ENCODE peak calls at places on chromosomes 16 and 17, in six cellular contexts. D is AG10803, I is cardiac muscle cell, S is Peyer's patch, R is PC-3, K is upper lobe of right lung. C is an unnamed sample.

GRCh38 chr17:46264456-46265198 is 30.3 kb upstream of the LRRC37A start:
- DNase-seq in D (peak), S (no peak), I (peak), R (peak), K (no peak), C (no peak)

GRCh38 chr17:39069114-39069756 is 82.2 kb downstream of the PLXDC1 start:
- DNase-seq in S (no peak), K (no peak), D (peak), I (peak), R (peak), C (peak)

GRCh38 chr16:67858448-67858993 is 11.0 kb upstream of the CENPT start:
- DNase-seq in D (no peak), I (no peak), S (peak), R (no peak), K (no peak), C (no peak)

GRCh38 chr17:56771563-56771962 is 62.2 kb downstream of the C17orf67 start:
- DNase-seq in I (no peak), D (no peak), R (no peak), K (no peak), S (no peak), C (no peak)

GRCh38 chr17:79006794-79007503 is 2.6 kb downstream of the CANT1 start:
- DNase-seq in S (peak), K (peak), I (no peak), D (no peak), R (no peak), C (no peak)

GRCh38 chr17:5042152-5043022 is 7.2 kb upstream of the SLC52A1 start:
- DNase-seq in D (no peak), K (no peak), R (no peak), I (no peak), S (peak), C (no peak)

GRCh38 chr16:48965391-48965790 is 316.2 kb downstream of the CBLN1 start:
- DNase-seq in K (no peak), R (peak), I (no peak), D (peak), S (no peak), C (no peak)

GRCh38 chr17:17041018-17041521 is 1.2 kb upstream of the MPRIP start:
- DNase-seq in R (peak), I (no peak), K (peak), S (no peak), D (peak), C (peak)

GRCh38 chr16:68452176-68452575 is 3.9 kb upstream of the SMPD3 start:
- DNase-seq in I (no peak), R (peak), S (no peak), D (peak), K (no peak), C (no peak)

GRCh38 chr16:1066584-1067172 is 5.9 kb upstream of the SSTR5 start:
- DNase-seq in S (no peak), R (no peak), K (no peak), D (no peak), I (no peak), C (no peak)

GRCh38 chr17:29760279-29760721 is 137.6 kb upstream of the CORO6 start:
- DNase-seq in I (peak), D (peak), K (no peak), S (peak), R (peak), C (no peak)

GRCh38 chr16:4976611-4977145 is 18.5 kb downstream of the SEC14L5 start:
- DNase-seq in K (peak), D (no peak), R (no peak), S (no peak), I (no peak), C (no peak)

GRCh38 chr16:70805787-70806186 is 4.8 kb upstream of the VAC14 start:
- DNase-seq in I (peak), R (peak), D (peak), K (no peak), S (no peak), C (no peak)

GRCh38 chr17:69142473-69142802 is 743 bp upstream of the ABCA6 start:
- DNase-seq in R (no peak), I (peak), D (peak), K (no peak), S (no peak), C (no peak)

GRCh38 chr16:2039286-2040030 is 8.2 kb downstream of the NTHL1 start:
- DNase-seq in I (peak), S (peak), R (peak), K (peak), D (peak), C (peak)

GRCh38 chr16:49531425-49531824 is 157.8 kb downstream of the C16orf78 start:
- DNase-seq in I (no peak), S (no peak), D (no peak), R (no peak), K (no peak), C (no peak)

GRCh38 chr17:77282524-77283515 is 142.1 kb downstream of the SEC14L1 start:
- DNase-seq in D (peak), K (peak), R (peak), S (peak), I (peak), C (peak)

GRCh38 chr17:17719199-17719940 is 38.1 kb downstream of the RAI1 start:
- DNase-seq in S (no peak), D (no peak), I (no peak), K (no peak), R (no peak), C (no peak)

DNA sequence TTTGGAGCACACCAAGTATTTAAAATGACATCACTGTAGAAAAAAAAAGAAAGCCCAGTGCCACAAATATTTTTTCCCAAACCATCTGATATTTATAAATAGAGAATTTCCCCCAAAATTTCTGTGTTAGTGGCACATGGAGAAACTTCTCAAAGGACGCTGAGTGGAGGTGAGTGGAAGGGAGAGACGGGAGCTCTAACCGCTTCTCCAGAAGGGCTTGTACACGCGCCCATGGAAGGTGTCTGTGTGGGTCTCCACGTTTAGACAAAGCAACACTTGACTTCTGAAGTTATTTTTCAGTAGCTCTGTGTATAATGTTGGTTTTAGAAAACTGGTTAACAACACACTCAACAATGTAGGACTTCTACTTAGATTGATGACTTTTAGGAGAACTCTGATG is 1.0 kb downstream of the MYOCD start:
- DNase-seq in K (no peak), I (no peak), R (no peak), D (no peak), S (no peak), C (no peak)
- H3K4me3 ChIP-seq in K (no peak), I (peak), R (no peak), D (no peak), S (no peak), C (no peak)

GRCh38 chr17:51257150-51258081 is 2.4 kb downstream of the MBTD1 start:
- DNase-seq in R (peak), K (no peak), D (peak), I (peak), S (no peak), C (no peak)
- H3K4me3 ChIP-seq in R (peak), K (no peak), D (peak), I (peak), S (no peak), C (no peak)

GRCh38 chr16:88552815-88553214 is 17.4 kb upstream of the ZC3H18 start:
- DNase-seq in S (no peak), D (no peak), R (no peak), K (no peak), I (no peak), C (no peak)
- H3K4me3 ChIP-seq in S (no peak), D (no peak), R (no peak), K (no peak), I (no peak), C (no peak)

GRCh38 chr17:42112552-42113176 is at the start of gene DHX58:
- DNase-seq in I (peak), R (no peak), K (peak), S (peak), D (peak), C (no peak)
- H3K4me3 ChIP-seq in I (no peak), R (no peak), K (peak), S (peak), D (peak), C (no peak)

DNA sequence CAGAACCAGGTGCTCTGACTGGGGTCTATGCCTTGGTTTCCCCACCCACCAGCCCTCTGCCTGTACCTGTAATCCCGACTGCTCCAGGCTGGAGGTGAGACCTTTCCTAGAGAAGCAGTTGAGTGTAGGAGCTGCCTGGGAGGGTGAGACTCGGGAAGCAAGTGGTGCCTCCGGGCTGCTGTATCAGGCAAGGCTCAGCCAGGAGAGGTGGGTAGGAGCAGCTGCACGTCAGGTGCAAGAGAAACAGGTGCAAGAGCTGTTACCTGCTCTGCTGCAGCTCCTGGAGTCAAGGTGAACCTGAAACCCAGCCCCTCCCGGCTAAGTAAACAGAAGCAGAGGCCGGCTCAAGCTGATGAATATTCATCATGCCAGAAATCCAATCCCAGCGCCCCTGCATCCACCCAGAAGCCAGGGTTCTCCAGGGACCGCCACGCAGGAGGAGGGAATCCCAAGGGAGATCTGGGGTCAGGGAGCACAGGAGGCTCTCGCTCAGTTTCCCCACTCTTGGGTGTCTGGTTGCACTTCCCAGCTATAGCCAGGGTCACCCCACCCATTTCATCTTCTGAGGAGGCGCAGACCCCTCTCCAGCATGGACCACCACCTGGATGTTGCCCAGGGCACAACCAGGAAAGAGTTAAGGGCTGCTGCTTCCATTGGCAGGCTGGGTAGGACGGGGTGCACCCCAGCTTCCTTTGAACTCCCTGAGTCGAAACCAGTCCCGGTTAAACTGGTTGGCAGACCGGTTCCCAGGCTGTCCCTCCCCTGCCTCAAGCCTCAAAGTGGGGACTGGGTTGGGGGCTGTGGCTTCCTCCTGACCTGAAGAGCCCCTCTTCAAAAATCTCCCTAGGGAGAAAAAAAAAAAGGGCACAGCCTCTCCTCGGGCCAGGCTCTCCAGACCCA is at the start of gene PRR15L:
- DNase-seq in S (peak), I (no peak), R (peak), K (peak), D (no peak), C (no peak)
- H3K4me3 ChIP-seq in S (peak), I (no peak), R (peak), K (peak), D (no peak), C (no peak)

GRCh38 chr17:42681976-42682375 is 333 bp upstream of the CCR10 start:
- DNase-seq in I (no peak), D (no peak), K (no peak), R (no peak), S (no peak), C (no peak)

GRCh38 chr17:42682400-42683384 is at the start of gene CNTNAP1:
- DNase-seq in I (peak), R (peak), K (peak), D (peak), S (no peak), C (peak)

GRCh38 chr17:42684033-42684625 is 1.8 kb downstream of the CNTNAP1 start:
- DNase-seq in I (no peak), R (no peak), S (no peak), K (peak), D (no peak), C (no peak)

GRCh38 chr17:42684929-42685556 is 2.7 kb downstream of the CNTNAP1 start:
- DNase-seq in R (no peak), D (no peak), S (no peak), K (no peak), I (no peak), C (no peak)

DNA sequence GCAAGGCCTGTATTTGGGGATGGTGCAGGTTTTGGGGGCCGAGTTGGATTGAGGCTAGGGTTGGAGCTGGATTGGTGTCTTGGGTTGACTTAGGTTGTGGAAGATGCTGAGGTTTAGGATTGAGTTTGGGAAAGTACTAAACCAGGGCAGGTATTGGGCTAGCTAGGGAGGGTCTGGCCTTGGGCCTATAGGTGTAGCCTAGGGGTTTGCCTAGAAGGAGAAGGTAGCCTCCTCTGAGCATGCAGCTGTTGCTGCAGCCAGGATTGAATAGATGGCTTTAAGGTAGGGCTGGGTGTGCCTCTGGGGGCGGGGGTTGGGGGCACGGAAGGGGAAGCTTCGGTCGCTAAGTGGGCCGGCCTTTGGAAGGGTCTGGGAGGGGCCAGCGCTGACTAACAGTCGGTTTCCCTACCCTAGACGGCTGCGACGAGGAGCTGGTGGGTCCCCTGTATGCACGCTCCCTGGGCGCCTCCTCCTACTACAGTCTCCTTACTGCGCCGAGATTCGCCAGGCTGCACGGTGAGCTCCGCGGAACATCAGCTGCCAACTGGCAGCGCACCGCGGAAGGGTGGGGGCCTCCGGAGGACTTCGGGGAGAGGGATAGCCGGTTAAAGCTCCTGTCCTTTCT is 1.2 kb downstream of the CNTNAP1 start:
- DNase-seq in D (no peak), S (no peak), R (peak), K (peak), I (peak), C (no peak)
- H3K4me3 ChIP-seq in D (peak), S (no peak), R (peak), K (peak), I (peak), C (peak)